ENCODE peak calls at places on chromosome 18, in four cellular contexts. D, T, I and S are unnamed samples. For H3K4me1, the result is how much of the 10 kb centered on the place peaks cover.

GRCh38 chr18:63078471-63078870 is 241.1 kb downstream of the BCL2 start:
- DNase-seq in D (no peak), I (no peak), T (no peak), S (no peak)

GRCh38 chr18:51520676-51521180 is 323.2 kb upstream of the MEX3C start:
- DNase-seq in D (no peak), I (no peak), T (no peak), S (no peak)

GRCh38 chr18:12694032-12694431 is 8.5 kb downstream of the CEP76 start:
- DNase-seq in I (no peak), T (no peak), D (no peak), S (no peak)

GRCh38 chr18:46079336-46079735 is 7.3 kb upstream of the PSTPIP2 start:
- DNase-seq in T (no peak), D (no peak), I (no peak), S (no peak)

GRCh38 chr18:26457611-26458350 is 90.6 kb downstream of the KCTD1 start:
- DNase-seq in I (no peak), D (no peak), T (no peak), S (no peak)

GRCh38 chr18:28109781-28110460 is 67.0 kb downstream of the CDH2 start:
- DNase-seq in D (no peak), T (no peak), I (no peak), S (no peak)

GRCh38 chr18:48672671-48673340 is 134.0 kb downstream of the CTIF start:
- DNase-seq in D (no peak), T (no peak), I (no peak), S (no peak)

GRCh38 chr18:63445067-63445466 is 22.8 kb upstream of the VPS4B start:
- DNase-seq in D (no peak), T (no peak), I (peak), S (no peak)

GRCh38 chr18:50313031-50313607 is 25.6 kb upstream of the CXXC1 start:
- DNase-seq in I (no peak), T (no peak), D (no peak), S (no peak)

GRCh38 chr18:13268746-13269285 is 50.3 kb downstream of the LDLRAD4 start:
- DNase-seq in D (no peak), I (no peak), T (no peak), S (no peak)

GRCh38 chr18:69898241-69898861 is 49.3 kb downstream of the CD226 start:
- DNase-seq in D (no peak), I (no peak), T (no peak), S (no peak)

GRCh38 chr18:13252696-13253410 is 34.3 kb downstream of the LDLRAD4 start:
- DNase-seq in I (peak), D (no peak), T (no peak), S (no peak)

GRCh38 chr18:31731628-31732027 is 29.1 kb downstream of the SLC25A52 start:
- DNase-seq in D (no peak), T (no peak), I (no peak), S (no peak)

GRCh38 chr18:12879840-12880531 is 4.1 kb downstream of the PTPN2 start:
- DNase-seq in D (no peak), T (no peak), I (no peak), S (no peak)

GRCh38 chr18:31555971-31556747 is 35.5 kb upstream of the TTR start:
- DNase-seq in I (no peak), T (no peak), D (no peak), S (peak)

GRCh38 chr18:48551100-48551499 is 12.3 kb downstream of the CTIF start:
- DNase-seq in I (no peak), T (no peak), D (no peak), S (no peak)

DNA sequence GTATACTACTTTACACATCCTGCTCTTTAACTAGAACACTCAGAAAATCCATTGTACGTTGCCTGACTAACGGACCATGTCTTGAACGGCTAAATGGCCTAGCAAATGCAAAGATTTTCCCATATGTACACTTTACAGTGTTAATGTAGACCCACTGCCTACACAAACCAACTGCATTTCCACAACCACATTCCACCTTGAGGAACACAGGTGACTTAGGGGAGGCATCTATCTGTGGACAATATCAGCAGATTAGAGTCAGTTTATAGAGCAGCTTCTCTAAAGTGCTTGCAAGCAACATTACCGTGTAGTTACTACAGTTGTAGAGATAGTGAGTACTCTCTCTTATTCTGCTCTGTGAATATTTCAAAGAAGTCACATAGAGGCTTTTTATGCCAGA is 139.6 kb downstream of the TCF4 start:
- DNase-seq in I (no peak), D (no peak), T (no peak), S (no peak)
- H3K4me1 ChIP-seq in I (under half), D (under half), T (under half), S (under half)

DNA sequence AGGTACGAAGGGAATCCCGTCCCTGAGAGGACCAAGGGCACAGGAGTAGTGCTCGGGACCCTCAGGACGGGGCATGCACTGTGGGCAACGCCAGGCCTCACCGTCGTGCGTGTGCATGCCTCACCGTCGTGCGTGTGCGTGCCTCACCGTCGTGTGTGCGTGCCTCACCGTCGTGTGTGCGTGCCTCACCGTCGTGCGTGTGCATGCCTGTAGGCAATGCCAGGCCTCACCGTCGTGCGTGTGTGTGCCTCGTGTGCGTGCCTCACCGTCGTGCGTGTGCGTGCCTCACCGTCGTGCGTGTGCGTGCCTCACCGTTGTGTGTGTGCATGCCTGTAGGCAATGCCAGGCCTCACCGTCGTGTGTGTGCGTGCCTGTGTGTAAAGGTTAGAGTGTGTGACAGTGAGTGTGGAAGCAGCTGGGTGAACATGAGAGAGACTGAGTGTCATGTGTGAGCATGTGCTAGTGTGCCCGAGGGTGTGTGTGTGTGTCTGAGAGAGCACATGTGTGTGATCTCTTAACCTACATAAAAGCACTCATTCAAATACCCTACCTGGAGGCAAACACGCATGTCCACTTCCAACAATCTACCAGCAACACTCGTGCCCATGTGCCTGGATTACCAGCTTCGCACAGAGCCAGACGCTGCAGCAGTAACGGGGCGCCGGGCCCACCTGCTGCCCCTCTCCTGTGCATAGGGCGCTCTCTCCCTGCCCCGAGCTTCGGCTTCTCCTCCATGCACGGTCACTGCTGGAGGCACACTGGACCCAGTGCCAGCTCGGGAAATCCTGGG is 36.3 kb downstream of the ZNF516 start:
- DNase-seq in T (peak), I (peak), D (no peak), S (no peak)
- H3K4me1 ChIP-seq in T (under half), I (under half), D (under half), S (half or more)

DNA sequence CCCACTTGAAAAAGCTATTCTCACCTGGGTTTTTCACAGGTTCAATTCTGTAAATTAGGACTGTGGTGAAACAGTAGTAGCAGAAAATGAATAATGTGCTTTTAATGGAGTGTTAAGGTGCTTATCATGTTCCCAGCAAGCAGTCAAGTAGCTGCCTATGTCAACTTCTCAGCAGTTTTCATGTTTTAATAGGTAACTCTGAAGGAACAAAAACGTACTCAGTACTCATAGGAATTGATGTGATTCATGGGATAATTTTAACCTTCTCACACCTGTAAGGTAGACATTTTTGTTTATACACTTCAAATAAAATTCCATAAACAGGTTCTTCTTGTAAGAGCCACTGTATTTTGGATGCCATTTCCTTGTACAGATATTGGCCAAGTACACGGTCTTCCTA is 801.6 kb downstream of the MBD2 start:
- DNase-seq in I (no peak), T (no peak), D (no peak), S (no peak)
- H3K4me1 ChIP-seq in I (under half), T (under half), D (under half), S (under half)

GRCh38 chr18:59564516-59564915 is 132.7 kb downstream of the CCBE1 start:
- DNase-seq in T (no peak), D (no peak), I (no peak), S (no peak)

GRCh38 chr18:59563386-59563785 is 133.8 kb downstream of the CCBE1 start:
- DNase-seq in D (no peak), I (no peak), T (no peak), S (no peak)

GRCh38 chr18:59567445-59567844 is 129.8 kb downstream of the CCBE1 start:
- DNase-seq in D (no peak), T (no peak), I (no peak), S (no peak)

GRCh38 chr18:59566507-59566906 is 130.7 kb downstream of the CCBE1 start:
- DNase-seq in D (no peak), I (no peak), T (no peak), S (no peak)

GRCh38 chr18:59565957-59566356 is 131.3 kb downstream of the CCBE1 start:
- DNase-seq in T (no peak), D (no peak), I (no peak), S (no peak)
- H3K4me1 ChIP-seq in T (under half), D (under half), I (under half), S (under half)

DNA sequence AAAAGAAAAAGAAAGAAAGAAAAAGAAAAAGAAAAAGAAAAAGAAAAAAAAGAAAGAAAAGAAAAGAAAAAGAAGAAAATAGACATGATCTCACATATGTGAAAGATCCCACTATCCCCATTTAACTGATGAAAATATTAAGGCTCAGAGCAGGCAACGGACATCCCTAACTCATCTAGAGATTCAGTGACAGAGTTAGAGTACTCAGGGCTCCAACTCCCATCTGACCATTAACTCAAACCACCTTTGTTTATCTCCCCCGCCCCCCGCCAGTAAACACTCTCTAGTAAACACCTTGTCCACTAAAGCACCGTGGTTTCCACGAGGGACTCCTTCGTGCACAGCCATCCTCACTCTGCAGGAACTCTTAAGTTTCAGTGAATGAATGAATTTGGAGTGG is 142.9 kb downstream of the TGIF1 start:
- DNase-seq in I (no peak), D (no peak), T (no peak), S (no peak)
- H3K4me1 ChIP-seq in I (under half), D (under half), T (under half), S (under half)

GRCh38 chr18:47109049-47109448 is 41.3 kb downstream of the HDHD2 start:
- DNase-seq in D (no peak), I (no peak), T (no peak), S (no peak)
- H3K4me1 ChIP-seq in D (under half), I (under half), T (under half), S (under half)

GRCh38 chr18:9738266-9738969 is 30.3 kb downstream of the RAB31 start:
- DNase-seq in D (no peak), I (no peak), T (no peak), S (no peak)
- H3K4me1 ChIP-seq in D (under half), I (under half), T (under half), S (under half)

DNA sequence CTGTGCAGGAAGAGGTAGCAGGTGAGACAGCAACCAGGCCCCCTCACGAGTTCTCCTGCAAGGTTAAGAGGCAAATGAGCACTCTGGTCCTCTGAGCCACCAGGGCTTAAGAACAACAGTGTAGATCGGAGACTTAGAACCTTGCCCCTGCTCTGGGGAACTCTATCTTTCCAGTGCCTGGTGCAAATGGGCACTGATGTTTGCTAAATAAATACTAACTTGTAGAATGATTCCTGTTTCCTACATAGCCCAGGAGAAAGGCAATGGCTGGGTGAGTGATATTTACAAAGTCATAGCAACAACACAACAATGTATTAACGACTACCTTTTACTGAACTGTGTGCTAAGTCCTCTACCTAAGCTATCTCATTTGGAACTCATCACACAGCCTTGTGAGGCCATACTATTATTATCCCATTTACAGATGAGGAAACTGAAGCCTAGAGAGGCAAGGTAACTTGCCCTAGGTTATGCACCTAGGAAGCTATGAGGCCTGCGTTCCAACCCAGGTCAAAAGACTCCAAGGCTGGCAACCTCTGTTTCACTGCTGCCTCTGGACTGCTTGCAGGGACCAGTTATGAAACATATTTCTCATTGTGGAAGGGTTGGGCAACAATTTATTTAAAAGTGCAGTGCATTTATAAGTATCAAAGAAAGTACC is 4.3 kb downstream of the ATP8B1 start:
- DNase-seq in D (no peak), I (no peak), T (no peak), S (no peak)
- H3K4me1 ChIP-seq in D (under half), I (under half), T (under half), S (under half)